ENCODE peak calls at places on chromosome 19, in seven cellular contexts. C, B, O, F, A, P and D are unnamed samples.

GRCh38 chr19:49347191-49347590 is 12.0 kb downstream of the CD37 start:
- DNase-seq in C (no peak), F (no peak), O (no peak), A (no peak), B (no peak), P (no peak), D (no peak)

GRCh38 chr19:3694361-3695123 is 5.7 kb downstream of the PIP5K1C start:
- DNase-seq in P (no peak), O (no peak), F (no peak), B (no peak), A (no peak), C (no peak), D (no peak)

GRCh38 chr19:40807147-40808020 is 8.4 kb downstream of the EGLN2 start:
- DNase-seq in B (no peak), O (peak; percentile 76), P (no peak), A (no peak), C (no peak), F (peak; percentile 85), D (no peak)

GRCh38 chr19:17001603-17002183 is 24.9 kb downstream of the CPAMD8 start:
- DNase-seq in F (peak; percentile 66), O (no peak), P (no peak), B (no peak), C (peak; percentile 94), A (no peak), D (no peak)

GRCh38 chr19:15378529-15379082 is 981 bp downstream of the AKAP8 start:
- DNase-seq in F (peak; percentile 73), C (peak; percentile 54), A (no peak), O (peak; percentile 62), B (peak; percentile 44), P (peak; percentile 49), D (peak; percentile 50)

GRCh38 chr19:50723069-50723468 is at the start of gene CLEC11A:
- DNase-seq in O (no peak), C (no peak), P (peak; percentile 82), B (peak; percentile 84), A (peak; percentile 53), F (peak; percentile 51), D (no peak)

GRCh38 chr19:49512970-49513745 is 697 bp downstream of the FCGRT start:
- DNase-seq in B (no peak), O (no peak), P (no peak), C (no peak), F (peak; percentile 88), A (peak; percentile 79), D (no peak)

GRCh38 chr19:16978839-16979802 is 47.5 kb downstream of the CPAMD8 start:
- DNase-seq in F (no peak), P (no peak), C (no peak), O (no peak), A (no peak), B (no peak), D (no peak)

GRCh38 chr19:5217171-5217570 is 123.4 kb downstream of the PTPRS start:
- DNase-seq in P (no peak), C (no peak), A (no peak), O (no peak), B (no peak), F (no peak), D (no peak)

GRCh38 chr19:37929512-37929911 is 22.5 kb downstream of the SIPA1L3 start:
- DNase-seq in O (no peak), C (no peak), B (no peak), P (no peak), A (no peak), F (peak; percentile 82), D (no peak)

GRCh38 chr19:37926711-37927110 is 19.7 kb downstream of the SIPA1L3 start:
- DNase-seq in C (no peak), B (no peak), A (no peak), P (no peak), O (no peak), F (no peak), D (no peak)

GRCh38 chr19:37928527-37929286 is 21.7 kb downstream of the SIPA1L3 start:
- DNase-seq in O (no peak), F (peak; percentile 67), P (no peak), C (no peak), A (no peak), B (no peak), D (no peak)

GRCh38 chr19:37926255-37926654 is 19.2 kb downstream of the SIPA1L3 start:
- DNase-seq in B (no peak), F (no peak), O (no peak), P (no peak), C (no peak), A (no peak), D (no peak)

DNA sequence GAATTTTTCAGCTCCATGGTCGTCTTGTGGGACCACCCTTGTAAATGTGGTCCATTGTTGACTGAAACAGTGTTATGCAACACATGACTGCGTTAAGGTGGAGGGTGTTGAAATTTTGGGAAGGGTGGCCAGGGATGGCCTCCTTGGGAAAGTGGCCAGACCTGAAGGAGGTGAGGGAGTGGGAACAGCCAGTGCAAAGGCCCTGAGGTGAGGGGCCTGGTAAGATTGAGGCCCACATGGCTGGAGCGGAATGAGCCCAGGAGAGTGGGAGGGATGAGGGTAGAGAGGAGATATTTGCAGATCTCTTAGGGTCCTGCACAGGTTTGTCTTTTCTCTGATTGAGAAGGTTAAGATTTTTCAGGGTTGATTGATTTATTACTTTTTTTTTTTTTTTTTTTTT is 18.2 kb downstream of the SIPA1L3 start:
- DNase-seq in A (no peak), C (no peak), F (no peak), B (no peak), P (no peak), O (no peak), D (no peak)
- H3K4me3 ChIP-seq in A (no peak overlapping the region), C (no peak overlapping the region), F (no peak overlapping the region), B (no peak overlapping the region), P (no peak overlapping the region), O (no peak overlapping the region), D (no peak overlapping the region)

GRCh38 chr19:18846862-18847515 is 15.2 kb downstream of the UPF1 start:
- DNase-seq in A (peak; percentile 86), O (peak; percentile 86), C (peak; percentile 70), F (peak; percentile 92), B (peak; percentile 82), P (peak; percentile 88), D (peak; percentile 65)

GRCh38 chr19:18845961-18846360 is 14.2 kb downstream of the UPF1 start:
- DNase-seq in C (no peak), O (no peak), P (no peak), A (no peak), F (no peak), B (no peak), D (no peak)

GRCh38 chr19:18849838-18850400 is 18.2 kb downstream of the UPF1 start:
- DNase-seq in O (no peak), A (no peak), P (peak; percentile 7), F (no peak), B (peak; percentile 29), C (no peak), D (no peak)

GRCh38 chr19:18848860-18849661 is 17.3 kb downstream of the UPF1 start:
- DNase-seq in A (peak; percentile 66), P (peak; percentile 85), B (peak; percentile 90), C (no peak), O (peak; percentile 17), F (no peak), D (no peak)

DNA sequence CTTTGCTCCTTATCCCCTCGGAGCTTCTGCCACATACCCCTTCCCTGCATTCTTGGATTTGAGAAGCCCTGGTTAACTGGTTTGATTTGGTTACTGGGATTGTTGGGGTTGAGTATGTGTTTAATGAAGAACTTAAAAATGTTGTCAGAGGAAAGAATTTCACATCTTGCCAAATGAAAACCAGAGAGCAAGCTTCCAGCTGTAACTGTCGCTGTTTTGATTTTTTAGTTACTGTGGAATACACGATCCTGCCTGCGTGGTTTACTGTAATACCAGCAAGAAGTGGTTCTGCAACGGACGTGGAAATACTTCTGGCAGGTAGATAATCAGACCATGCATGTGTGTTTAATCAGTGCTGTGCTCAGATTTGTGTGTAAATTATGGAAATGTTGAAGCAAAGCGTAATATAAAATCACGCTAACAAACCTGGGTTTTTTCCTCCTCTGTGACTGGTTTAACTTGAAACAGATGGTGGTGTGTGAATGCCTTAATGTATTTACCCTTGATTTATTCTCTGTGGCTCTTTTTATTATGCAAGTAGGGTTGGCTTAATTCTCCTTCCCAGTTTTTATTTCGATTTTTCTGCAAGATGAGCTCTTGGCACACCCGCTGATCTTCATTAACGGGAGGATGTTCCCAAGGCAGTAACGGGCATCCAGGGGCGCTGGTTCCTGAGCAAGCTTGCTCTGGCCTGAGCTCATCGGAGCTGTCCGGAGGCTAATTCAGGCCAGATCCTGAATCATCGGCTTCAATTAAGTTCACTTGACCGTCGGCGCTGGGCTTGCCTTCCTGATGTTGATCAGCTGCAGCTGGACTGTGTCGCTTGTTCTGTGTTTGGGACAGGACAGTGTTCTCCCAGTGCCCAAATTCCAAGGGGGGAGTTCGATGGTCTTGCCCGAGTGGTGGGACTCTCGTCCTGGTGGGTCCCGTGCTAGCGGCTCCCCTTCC is 16.0 kb downstream of the UPF1 start:
- DNase-seq in F (no peak), P (peak; percentile 97), C (no peak), A (no peak), B (peak; percentile 93), O (no peak), D (peak; percentile 45)
- H3K4me3 ChIP-seq in F (no peak overlapping the region), P (peak overlapping the region; percentile 18), C (no peak overlapping the region), A (no peak overlapping the region), B (no peak overlapping the region), O (no peak overlapping the region), D (no peak overlapping the region)

GRCh38 chr19:55227241-55228014 is 1.1 kb downstream of the TMEM86B start:
- DNase-seq in A (no peak), O (no peak), F (no peak), P (no peak), B (no peak), C (no peak), D (peak; percentile 76)

GRCh38 chr19:55229789-55230182 is 1.2 kb upstream of the TMEM86B start:
- DNase-seq in P (no peak), C (no peak), B (no peak), O (no peak), A (no peak), F (no peak), D (no peak)

GRCh38 chr19:55229145-55229788 is 704 bp upstream of the TMEM86B start:
- DNase-seq in C (no peak), F (no peak), P (no peak), O (no peak), B (no peak), A (no peak), D (no peak)

GRCh38 chr19:55228015-55228391 is 560 bp downstream of the TMEM86B start:
- DNase-seq in B (no peak), F (no peak), C (no peak), A (no peak), P (no peak), O (no peak), D (peak; percentile 64)

GRCh38 chr19:55228403-55229031 is at the start of gene TMEM86B:
- DNase-seq in C (no peak), O (no peak), B (no peak), A (no peak), P (no peak), F (no peak), D (no peak)
- H3K4me3 ChIP-seq in C (no peak within 1 kb of the TSS), O (no peak within 1 kb of the TSS), B (no peak within 1 kb of the TSS), A (no peak within 1 kb of the TSS), P (no peak within 1 kb of the TSS), F (no peak within 1 kb of the TSS), D (no peak within 1 kb of the TSS)

GRCh38 chr19:8811315-8812172 is 20.6 kb downstream of the ZNF558 start:
- DNase-seq in F (peak; percentile 11), A (no peak), O (no peak), P (peak; percentile 4), B (peak; percentile 30), C (no peak), D (no peak)
- H3K4me3 ChIP-seq in F (no peak overlapping the region), A (no peak overlapping the region), O (no peak overlapping the region), P (no peak overlapping the region), B (no peak overlapping the region), C (no peak overlapping the region), D (no peak overlapping the region)

GRCh38 chr19:13055213-13056051 is 47.2 kb downstream of the LYL1 start:
- DNase-seq in F (peak; percentile 68), O (no peak), B (peak; percentile 86), A (peak; percentile 93), P (peak; percentile 97), C (no peak), D (no peak)
- H3K4me3 ChIP-seq in F (peak overlapping the region; percentile 61), O (no peak overlapping the region), B (peak overlapping the region; percentile 16), A (peak overlapping the region; percentile 22), P (peak overlapping the region; percentile 46), C (no peak overlapping the region), D (no peak overlapping the region)